ENCODE peak calls at places on chromosomes 11 and 22, in five cellular contexts. V, X, A, M and O are unnamed samples.

GRCh38 chr11:120343429-120343828 is 7.2 kb downstream of the ARHGEF12 start:
- DNase-seq in X (no peak), M (no peak), V (no peak), A (peak; percentile 33), O (no peak)

GRCh38 chr11:93005239-93005638 is 35.8 kb downstream of the MTNR1B start:
- DNase-seq in X (no peak), A (no peak), V (no peak), M (peak; percentile 63), O (no peak)

GRCh38 chr11:102807921-102808320 is 10.0 kb upstream of the MMP1 start:
- DNase-seq in M (peak; percentile 19), V (no peak), A (no peak), X (no peak), O (peak; percentile 75)

GRCh38 chr11:68343761-68344256 is 31.4 kb downstream of the LRP5 start:
- DNase-seq in X (no peak), A (no peak), M (no peak), V (no peak), O (no peak)

GRCh38 chr11:15826826-15827225 is 529.5 kb downstream of the SOX6 start:
- DNase-seq in X (no peak), M (no peak), V (peak; percentile 25), A (peak; percentile 5), O (peak; percentile 20)

GRCh38 chr11:134243913-134244312 is 9.2 kb downstream of the THYN1 start:
- DNase-seq in X (no peak), M (no peak), V (no peak), A (no peak), O (no peak)

GRCh38 chr11:9716275-9717039 is 52.6 kb downstream of the SWAP70 start:
- DNase-seq in M (peak; percentile 83), A (no peak), X (no peak), V (no peak), O (peak; percentile 31)

GRCh38 chr22:48424661-48425060 is 1403.0 kb downstream of the BRD1 start:
- DNase-seq in M (no peak), X (no peak), A (no peak), V (no peak), O (no peak)

GRCh38 chr11:59756845-59757244 is 1.7 kb downstream of the STX3 start:
- DNase-seq in X (peak; percentile 56), A (peak; percentile 19), M (peak; percentile 15), V (no peak), O (peak; percentile 36)

GRCh38 chr11:71566081-71566620 is 788 bp downstream of the KRTAP5-10 start:
- DNase-seq in V (no peak), X (no peak), M (no peak), A (no peak), O (no peak)

GRCh38 chr11:61170566-61170965 is 9.3 kb upstream of the VPS37C start:
- DNase-seq in V (no peak), X (no peak), M (no peak), A (no peak), O (no peak)

GRCh38 chr11:111723595-111723994 is 42.6 kb downstream of the PPP2R1B start:
- DNase-seq in M (no peak), V (no peak), X (no peak), A (no peak), O (no peak)

GRCh38 chr11:130913268-130913667 is 3.0 kb downstream of the SNX19 start:
- DNase-seq in V (no peak), M (no peak), A (no peak), X (no peak), O (no peak)

GRCh38 chr22:50129121-50129734 is 39.4 kb downstream of the MOV10L1 start:
- DNase-seq in M (peak; percentile 68), X (no peak), V (no peak), A (no peak), O (no peak)

GRCh38 chr11:102473543-102473942 is 21.0 kb upstream of the TMEM123 start:
- DNase-seq in M (no peak), X (no peak), A (no peak), V (no peak), O (no peak)

GRCh38 chr11:74871037-74871436 is 77.9 kb downstream of the XRRA1 start:
- DNase-seq in V (no peak), A (no peak), M (no peak), X (no peak), O (no peak)

GRCh38 chr11:107696140-107696539 is 15.7 kb downstream of the SLN start:
- DNase-seq in X (no peak), A (no peak), V (no peak), M (peak; percentile 97), O (peak; percentile 71)

GRCh38 chr11:57772562-57772961 is 11.0 kb downstream of the CTNND1 start:
- DNase-seq in X (no peak), M (peak; percentile 48), A (no peak), V (no peak), O (no peak)

GRCh38 chr22:19755722-19756287 is 4.8 kb upstream of the TBX1 start:
- DNase-seq in V (no peak), M (no peak), X (no peak), A (no peak), O (no peak)

GRCh38 chr11:72789493-72790131 is 4.2 kb downstream of the STARD10 start:
- DNase-seq in M (peak; percentile 52), X (no peak), A (no peak), V (peak; percentile 34), O (no peak)

GRCh38 chr11:72788250-72788649 is 5.6 kb downstream of the STARD10 start:
- DNase-seq in M (no peak), X (no peak), A (no peak), V (no peak), O (no peak)

GRCh38 chr11:72784662-72785061 is 9.2 kb downstream of the STARD10 start:
- DNase-seq in A (no peak), X (no peak), V (no peak), M (no peak), O (no peak)

GRCh38 chr11:72786305-72787261 is 7.3 kb downstream of the STARD10 start:
- DNase-seq in A (no peak), M (no peak), X (peak; percentile 67), V (no peak), O (no peak)

DNA sequence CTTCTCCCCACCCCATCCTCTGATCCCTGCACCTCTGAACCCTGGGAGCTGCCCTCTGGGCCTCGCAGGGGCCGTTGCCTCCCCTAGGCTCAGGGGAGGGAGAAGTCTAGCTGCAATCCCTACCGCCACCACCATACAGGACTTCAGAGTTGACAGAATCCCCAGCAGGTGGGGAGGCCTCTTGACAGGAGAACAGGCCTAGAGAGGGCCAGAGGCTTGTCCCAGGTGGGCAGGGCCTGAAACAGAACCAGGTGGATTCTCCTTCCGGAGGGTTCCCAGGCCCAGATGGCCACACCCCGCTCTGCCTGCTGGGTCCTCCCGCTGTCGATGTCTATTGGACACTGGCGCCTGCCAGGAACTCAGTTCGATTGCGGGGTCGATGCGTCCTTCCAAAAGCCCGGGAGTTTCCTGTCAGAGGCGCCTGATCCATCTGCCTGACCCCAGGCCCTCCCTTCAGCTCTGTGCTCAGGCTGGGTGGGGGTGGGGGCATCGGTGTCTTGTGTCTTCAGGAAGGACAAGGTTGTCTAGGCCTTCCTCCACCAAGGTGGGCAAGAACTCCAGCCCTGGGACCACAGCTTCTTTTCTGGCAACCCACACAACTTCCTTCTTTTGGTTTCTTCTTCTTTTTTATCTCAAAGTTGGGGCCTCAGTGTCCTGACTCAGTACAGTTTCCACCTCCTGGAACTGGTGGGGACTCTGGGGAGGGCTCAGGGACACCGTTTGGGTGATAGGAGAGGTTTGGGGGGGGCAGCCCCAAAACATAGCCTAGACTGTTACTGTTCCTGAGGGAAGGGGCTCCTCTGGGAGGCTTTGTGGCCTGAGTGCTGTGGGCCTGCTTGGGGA is 6.4 kb downstream of the STARD10 start:
- DNase-seq in X (no peak), V (no peak), A (peak; percentile 84), M (no peak), O (peak; percentile 51)
- TF ChIP-seq POLR2A in X (no peak), V (no peak), A (no peak), M (no peak), O (no peak)

DNA sequence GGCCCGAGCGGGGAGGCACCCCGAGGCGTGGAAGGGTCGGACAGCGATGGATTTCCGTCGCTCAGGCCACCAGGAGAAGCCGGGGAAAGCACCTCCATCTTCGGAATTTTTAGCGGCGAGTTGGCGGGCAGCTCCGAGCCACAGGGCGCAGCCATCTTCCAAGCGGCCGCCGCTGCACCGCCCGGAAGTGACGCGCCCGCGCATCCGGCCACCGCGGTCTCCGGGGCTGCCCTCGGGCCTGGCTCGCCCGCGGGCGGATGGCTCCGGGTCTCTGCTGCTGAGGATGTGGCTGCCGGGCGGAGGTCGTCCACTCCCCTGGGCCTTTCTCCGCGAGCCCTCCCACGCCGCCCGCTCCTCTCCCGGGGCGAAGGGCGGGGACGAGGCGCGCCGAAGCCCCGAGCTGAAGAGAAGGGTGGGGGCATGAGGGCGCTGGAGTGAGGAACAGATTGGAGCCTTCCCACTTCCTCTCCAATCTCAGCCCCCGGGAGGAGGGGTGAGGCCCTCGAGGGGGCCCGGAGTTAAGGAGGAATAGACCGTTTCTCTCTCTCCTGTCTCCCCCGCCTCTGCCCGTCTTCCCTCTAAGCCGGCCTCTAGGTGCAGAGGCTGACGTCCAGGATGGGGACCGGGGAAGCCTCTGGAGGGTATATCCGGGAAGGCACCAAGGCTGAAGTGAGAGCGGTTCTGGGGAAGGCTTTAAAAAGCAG is at the start of gene MSANTD2:
- DNase-seq in A (peak; percentile 77), M (peak; percentile 79), V (peak; percentile 78), X (peak; percentile 72), O (peak; percentile 68)
- TF ChIP-seq POLR2A in A (peak; percentile 89), M (peak; percentile 93), V (peak; percentile 86), X (no peak), O (peak; percentile 78)

GRCh38 chr11:69641681-69642548 is 959 bp downstream of the CCND1 start:
- DNase-seq in A (no peak), V (no peak), M (no peak), X (no peak), O (no peak)
- TF ChIP-seq POLR2A in A (no peak), V (no peak), M (peak; percentile 20), X (no peak), O (no peak)

GRCh38 chr11:65117206-65118096 is at the start of gene ZNHIT2:
- DNase-seq in A (peak; percentile 84), M (peak; percentile 98), V (peak; percentile 100), X (peak; percentile 99), O (peak; percentile 82)

GRCh38 chr11:65118097-65118837 is 766 bp upstream of the ZNHIT2 start:
- DNase-seq in V (peak; percentile 55), A (no peak), X (no peak), M (no peak), O (no peak)

GRCh38 chr11:65115361-65116082 is 2.0 kb downstream of the ZNHIT2 start:
- DNase-seq in X (no peak), M (no peak), V (peak; percentile 41), A (no peak), O (no peak)

GRCh38 chr11:65114538-65115171 is 2.8 kb downstream of the ZNHIT2 start:
- DNase-seq in A (no peak), V (peak; percentile 16), M (no peak), X (no peak), O (no peak)

DNA sequence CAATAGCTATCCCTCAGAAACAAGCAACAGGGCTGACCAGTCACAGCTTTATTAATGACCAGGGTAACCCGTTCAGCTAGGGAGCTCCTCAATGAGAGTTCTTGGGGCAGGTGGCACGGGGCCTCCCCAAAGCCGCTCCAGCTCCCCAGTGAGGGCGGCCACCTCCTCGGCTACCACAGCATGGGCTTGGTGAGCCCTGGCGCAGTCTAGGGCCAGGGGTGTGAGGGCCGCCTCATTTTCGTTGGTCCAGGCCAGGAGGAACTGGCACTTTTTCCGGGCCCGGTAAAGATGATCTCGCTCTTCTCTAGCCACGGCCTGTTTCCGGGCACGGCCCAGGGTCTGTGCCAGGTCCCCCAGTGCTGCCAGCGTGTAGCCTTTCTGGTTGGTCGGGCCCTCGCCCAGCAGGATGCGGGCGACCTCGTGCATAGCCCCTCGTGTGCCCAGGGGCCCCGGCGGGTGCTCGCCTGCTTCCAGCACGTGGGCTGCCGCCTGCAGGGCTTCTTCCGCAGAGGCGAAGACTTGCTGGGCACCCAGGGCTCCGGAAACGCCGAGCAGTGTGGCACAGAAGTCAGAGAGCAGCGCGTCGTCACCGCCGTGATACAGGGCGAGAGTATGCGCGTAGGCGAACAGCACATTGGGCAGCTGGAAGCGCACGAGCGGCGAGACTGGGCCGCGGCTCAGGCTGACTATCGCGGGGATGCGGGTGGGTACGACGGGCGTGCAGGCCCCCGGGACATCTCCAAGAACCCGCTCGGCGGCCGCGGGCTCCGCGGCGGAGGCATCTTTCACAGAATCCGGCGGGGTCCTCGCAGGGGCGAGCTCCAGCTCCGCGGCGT is 913 bp downstream of the ZNHIT2 start:
- DNase-seq in M (peak; percentile 72), A (no peak), V (peak; percentile 41), X (no peak), O (no peak)
- TF ChIP-seq POLR2A in M (no peak), A (no peak), V (no peak), X (no peak), O (peak; percentile 32)